ENCODE peak calls at places on chromosomes 4 and X, in five cellular contexts. W, O, E, T and K are unnamed samples. For H3K27me3 and H3K36me3, the result is how much of the 10 kb centered on the place peaks cover.

GRCh38 chrX:54509401-54509800 is 13.4 kb upstream of the FGD1 start:
- DNase-seq in W (no peak), O (no peak), E (no peak), T (no peak), K (no peak)

GRCh38 chr4:163070023-163070422 is 96.7 kb downstream of the NAF1 start:
- DNase-seq in W (no peak), O (no peak), E (no peak), T (no peak), K (no peak)

GRCh38 chr4:172553216-172553615 is 615.4 kb upstream of the GALNT7 start:
- DNase-seq in W (no peak), O (no peak), E (no peak), T (no peak), K (no peak)

GRCh38 chr4:80540785-80541469 is 205.4 kb downstream of the CFAP299 start:
- DNase-seq in W (no peak), O (no peak), E (no peak), T (no peak), K (no peak)

GRCh38 chr4:73891739-73892405 is 22.7 kb downstream of the CXCL1 start:
- DNase-seq in W (no peak), O (no peak), E (peak), T (no peak), K (no peak)

GRCh38 chr4:22129454-22130075 is 181.0 kb upstream of the KCNIP4 start:
- DNase-seq in W (no peak), O (peak), E (no peak), T (no peak), K (no peak)

GRCh38 chr4:40395908-40396806 is 61.0 kb downstream of the CHRNA9 start:
- DNase-seq in W (peak), O (peak), E (peak), T (peak), K (peak)

GRCh38 chr4:6777636-6778281 is 4.8 kb upstream of the KIAA0232 start:
- DNase-seq in W (no peak), O (peak), E (no peak), T (no peak), K (no peak)

GRCh38 chrX:151697537-151697936 is 2.3 kb downstream of the PRRG3 start:
- DNase-seq in W (no peak), O (no peak), E (no peak), T (no peak), K (no peak)

GRCh38 chr4:78902313-78902712 is 36.9 kb downstream of the PAQR3 start:
- DNase-seq in W (no peak), O (no peak), E (no peak), T (no peak), K (no peak)

GRCh38 chr4:78901882-78902281 is 37.4 kb downstream of the PAQR3 start:
- DNase-seq in W (no peak), O (no peak), E (no peak), T (no peak), K (no peak)

GRCh38 chr4:78904143-78904542 is 35.1 kb downstream of the PAQR3 start:
- DNase-seq in W (no peak), O (no peak), E (no peak), T (no peak), K (no peak)

GRCh38 chr4:78899302-78899701 is 39.9 kb downstream of the PAQR3 start:
- DNase-seq in W (no peak), O (no peak), E (no peak), T (no peak), K (no peak)
- H3K27me3 ChIP-seq in W (under half), O (under half), E (under half), T (under half), K (under half)

DNA sequence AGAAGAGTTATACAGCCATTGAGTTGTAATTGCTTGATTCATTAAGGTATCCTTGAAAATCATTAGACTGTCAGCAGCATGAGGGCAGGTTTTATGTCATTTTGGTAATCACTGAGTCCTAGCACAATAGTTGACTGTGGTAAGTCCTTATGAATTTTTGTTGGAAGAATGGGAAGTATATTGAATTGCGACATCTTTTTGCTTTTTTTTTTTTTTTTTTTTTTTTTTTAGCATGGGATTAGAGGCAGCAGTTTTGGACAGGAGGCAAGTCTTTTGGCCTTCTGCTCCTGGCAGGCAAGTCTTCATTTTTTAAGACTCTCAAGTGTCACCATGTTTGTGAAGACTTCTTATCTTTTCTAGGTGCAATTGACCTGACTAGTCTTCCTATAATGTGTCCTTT is 29.7 kb downstream of the PRRG1 start:
- DNase-seq in W (no peak), O (no peak), E (no peak), T (no peak), K (no peak)
- H3K36me3 ChIP-seq in W (under half), O (under half), E (under half), T (under half), K (under half)

GRCh38 chr4:108165601-108166000 is 3.1 kb downstream of the LEF1 start:
- DNase-seq in W (no peak), O (no peak), E (no peak), T (no peak), K (no peak)
- H3K27me3 ChIP-seq in W (half or more), O (under half), E (half or more), T (half or more), K (half or more)

DNA sequence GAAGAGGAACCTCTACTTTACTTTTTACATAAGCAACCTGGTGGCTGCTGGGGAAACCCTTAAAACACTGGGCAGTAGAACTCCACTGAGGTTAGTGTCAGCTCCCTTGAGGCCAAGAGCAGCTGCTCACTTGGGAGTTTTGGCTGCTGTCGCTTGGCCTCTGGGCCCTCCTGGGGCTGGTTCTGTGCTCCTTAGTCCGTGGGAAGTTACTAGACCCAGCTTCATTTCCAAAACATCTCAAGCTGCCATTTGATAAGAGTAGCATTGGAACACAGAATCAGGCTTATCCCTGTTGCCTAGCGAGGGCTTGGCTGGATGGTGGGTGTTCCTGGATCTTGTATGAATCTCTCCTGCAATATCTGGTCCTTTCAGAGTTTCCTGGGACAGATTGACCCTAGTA is 26.1 kb downstream of the RNF4 start:
- DNase-seq in W (no peak), O (no peak), E (no peak), T (no peak), K (no peak)
- H3K36me3 ChIP-seq in W (half or more), O (under half), E (under half), T (half or more), K (half or more)

DNA sequence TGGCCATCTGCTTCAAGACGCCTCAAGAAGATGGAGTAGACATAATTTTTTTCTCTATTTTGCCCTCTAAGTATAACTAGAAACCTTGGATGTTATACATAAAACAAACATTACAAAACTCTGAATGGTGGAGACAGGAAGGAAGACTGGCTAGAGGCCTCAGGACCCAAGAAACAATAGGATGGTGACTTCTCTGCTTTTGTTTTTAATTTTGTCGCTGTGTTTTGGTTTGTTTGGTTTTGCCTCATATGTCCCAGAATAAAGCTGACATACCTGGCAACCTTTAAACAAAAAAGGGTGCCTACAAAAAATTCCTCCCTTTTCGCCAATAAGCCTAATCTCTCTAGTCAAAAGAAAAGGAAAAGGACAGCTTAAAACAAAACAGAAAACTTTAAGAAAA is 109.1 kb downstream of the PPP4R3C start:
- DNase-seq in W (no peak), O (no peak), E (no peak), T (no peak), K (no peak)
- H3K27me3 ChIP-seq in W (under half), O (under half), E (under half), T (under half), K (under half)

GRCh38 chrX:153524234-153524633 is 6.8 kb downstream of the ATP2B3 start:
- DNase-seq in W (no peak), O (no peak), E (no peak), T (no peak), K (no peak)

GRCh38 chrX:153521034-153521433 is 3.6 kb downstream of the ATP2B3 start:
- DNase-seq in W (no peak), O (peak), E (no peak), T (no peak), K (no peak)

GRCh38 chrX:153523269-153523668 is 5.8 kb downstream of the ATP2B3 start:
- DNase-seq in W (no peak), O (no peak), E (no peak), T (no peak), K (no peak)

GRCh38 chrX:153520286-153520917 is 3.0 kb downstream of the ATP2B3 start:
- DNase-seq in W (no peak), O (no peak), E (no peak), T (no peak), K (no peak)

DNA sequence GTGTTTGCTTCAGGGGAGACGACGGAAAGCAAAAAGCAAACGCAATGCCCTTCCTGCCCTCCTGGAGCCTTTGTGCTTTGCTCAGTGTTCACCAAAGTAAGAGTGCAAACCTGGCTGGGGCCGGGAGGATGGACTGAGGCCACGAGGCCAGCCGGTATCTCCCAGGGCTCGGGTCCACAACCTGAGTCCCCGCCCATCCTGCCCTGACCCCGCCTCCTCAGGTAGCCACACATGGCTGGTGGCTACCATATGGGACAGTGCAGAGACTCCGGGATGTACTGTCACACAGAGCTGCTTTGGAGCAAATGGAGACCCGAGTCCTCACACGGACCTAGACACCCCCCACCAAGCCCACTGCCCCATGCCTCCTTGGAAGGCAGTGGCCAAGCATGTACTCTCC is 4.8 kb downstream of the ATP2B3 start:
- DNase-seq in W (no peak), O (no peak), E (no peak), T (no peak), K (no peak)
- H3K36me3 ChIP-seq in W (under half), O (under half), E (under half), T (under half), K (under half)

GRCh38 chrX:96538104-96538725 is 146.4 kb upstream of the DIAPH2 start:
- DNase-seq in W (no peak), O (no peak), E (peak), T (no peak), K (no peak)

DNA sequence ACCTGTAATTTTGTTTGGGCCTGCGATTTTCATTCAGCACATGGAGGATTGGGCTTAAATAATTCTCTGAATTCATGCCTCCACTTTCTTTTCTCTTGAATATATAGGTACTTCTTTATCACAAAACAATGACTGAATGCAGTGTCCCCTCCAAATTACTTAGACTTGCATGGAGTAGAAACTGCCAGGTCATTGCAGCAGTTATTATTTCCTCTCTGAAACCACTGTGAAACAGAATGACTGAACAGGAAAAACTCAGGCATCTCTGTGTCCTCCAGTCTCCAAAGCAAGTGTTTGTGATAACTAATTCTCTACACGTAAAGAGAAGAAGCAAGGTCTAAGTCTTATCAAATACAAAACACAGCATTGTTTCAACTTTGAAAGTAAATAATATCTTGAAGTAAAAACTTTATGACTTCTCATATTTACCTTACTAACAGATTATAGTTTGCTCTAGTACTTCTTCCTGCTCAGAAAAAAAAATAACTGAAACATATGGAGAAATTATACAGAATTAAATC is 144.5 kb upstream of the DIAPH2 start:
- DNase-seq in W (no peak), O (no peak), E (no peak), T (no peak), K (no peak)
- H3K27me3 ChIP-seq in W (under half), O (under half), E (under half), T (under half), K (under half)

DNA sequence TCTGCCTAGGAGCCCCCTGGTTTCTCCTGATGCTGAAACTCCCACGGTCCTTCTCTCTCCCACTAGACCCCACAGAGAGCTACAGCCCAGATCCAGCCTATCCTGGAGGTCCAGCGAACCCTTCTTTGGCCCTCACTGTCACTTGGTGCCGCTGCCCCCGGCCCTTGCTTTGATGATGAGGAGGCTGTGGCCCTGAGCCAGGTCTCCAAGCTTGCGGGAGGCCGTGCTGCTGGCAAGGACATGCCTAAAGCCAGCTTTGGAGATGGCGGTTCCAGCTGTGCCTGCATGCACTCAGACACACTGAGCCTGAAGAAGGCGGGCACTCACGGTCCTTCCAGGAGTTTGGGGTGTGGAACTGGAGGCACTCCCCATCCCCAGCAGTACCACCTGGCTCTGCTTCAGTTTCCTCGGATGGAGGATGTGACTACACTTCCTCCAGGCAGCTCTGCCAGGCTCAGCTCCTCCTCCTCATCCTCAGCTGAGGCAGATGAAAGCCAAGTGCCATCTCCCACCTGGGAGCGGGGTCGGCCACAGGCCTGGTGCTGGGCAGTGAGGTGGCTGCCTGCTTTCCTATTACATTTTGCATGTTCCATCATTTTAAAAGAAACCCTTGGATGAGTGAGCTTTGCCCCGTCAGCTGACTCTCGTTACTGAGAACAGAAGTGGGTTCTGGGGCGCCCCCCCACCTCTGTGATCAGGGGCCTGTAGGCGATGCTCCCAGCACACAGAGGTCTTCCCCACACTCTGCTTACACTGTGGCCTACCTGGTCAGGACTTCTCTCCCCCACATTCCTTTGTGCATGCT is 9.0 kb downstream of the TNIP2 start:
- DNase-seq in W (peak), O (no peak), E (no peak), T (no peak), K (no peak)
- H3K36me3 ChIP-seq in W (half or more), O (under half), E (under half), T (half or more), K (half or more)

DNA sequence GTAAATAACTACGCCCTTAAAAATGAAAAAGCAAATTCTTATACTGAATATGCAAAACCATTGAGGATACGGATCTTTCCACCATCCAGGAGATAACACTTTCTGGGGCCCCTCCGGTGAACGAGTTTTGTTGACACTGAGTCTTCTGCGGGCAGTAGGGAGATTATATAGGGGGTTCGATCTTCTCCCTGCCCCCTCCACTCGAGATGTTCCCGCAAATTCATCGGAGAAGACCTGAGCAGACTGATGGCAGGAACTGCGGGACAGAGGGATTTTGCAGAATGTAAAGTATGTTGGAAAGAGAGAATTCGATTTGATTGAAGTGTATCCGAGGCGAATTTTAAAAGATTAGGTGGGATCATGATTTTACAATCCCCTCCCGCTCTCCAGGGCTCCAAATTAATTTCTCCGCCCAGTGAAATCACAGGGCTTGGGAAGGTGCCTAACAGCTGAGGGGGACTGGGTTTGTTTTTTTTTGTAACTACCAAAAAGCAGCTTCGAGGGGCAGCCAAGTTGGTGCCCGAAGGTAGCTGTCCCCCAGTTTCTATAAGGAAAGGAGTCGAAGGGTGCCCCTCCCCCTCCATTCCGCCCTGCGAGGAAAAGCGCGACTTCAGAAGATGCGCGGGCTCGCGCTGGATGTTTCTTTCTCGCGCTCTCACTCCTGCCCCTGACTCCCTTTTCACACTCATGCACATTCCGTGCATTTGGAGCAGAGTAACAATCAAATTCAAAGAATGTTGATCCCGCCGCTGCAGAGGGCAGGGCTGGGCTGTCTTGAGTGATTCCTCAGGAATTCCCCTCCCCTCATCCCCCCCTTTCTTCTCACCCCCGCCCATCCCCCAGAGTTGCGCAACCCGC is 1.2 kb downstream of the TMEM255A start:
- DNase-seq in W (peak), O (peak), E (no peak), T (no peak), K (no peak)
- H3K27me3 ChIP-seq in W (under half), O (under half), E (under half), T (under half), K (half or more)